ENCODE peak calls at places on chromosomes 7 and 10, in seven cellular contexts. P, X, N, Q, J, W and I are unnamed samples.

GRCh38 chr7:74405191-74405898 is 48.4 kb upstream of the GTF2IRD1 start:
- DNase-seq in P (no peak), W (no peak), N (peak; percentile 43), Q (no peak), X (peak; percentile 7), J (no peak), I (no peak)

GRCh38 chr7:71750290-71750689 is 618.3 kb downstream of the GALNT17 start:
- DNase-seq in N (no peak), J (no peak), X (no peak), Q (no peak), P (no peak), W (no peak), I (no peak)

GRCh38 chr7:44750424-44750823 is 1.8 kb downstream of the ZMIZ2 start:
- DNase-seq in W (no peak), Q (no peak), J (no peak), P (no peak), N (no peak), X (no peak), I (no peak)

GRCh38 chr7:157444011-157444842 is 107.4 kb downstream of the DNAJB6 start:
- DNase-seq in Q (no peak), N (no peak), P (no peak), X (no peak), J (no peak), W (no peak), I (no peak)

GRCh38 chr7:157932498-157933218 is 595.9 kb downstream of the DNAJB6 start:
- DNase-seq in J (no peak), X (peak; percentile 20), N (no peak), Q (no peak), W (no peak), P (no peak), I (no peak)

GRCh38 chr10:69382382-69383117 is 34.2 kb downstream of the TACR2 start:
- DNase-seq in Q (no peak), X (peak; percentile 97), W (no peak), J (no peak), N (no peak), P (no peak), I (no peak)

GRCh38 chr7:140062118-140062527 is 628 bp downstream of the PARP12 start:
- DNase-seq in Q (peak; percentile 50), X (no peak), P (no peak), N (no peak), J (no peak), W (peak; percentile 79), I (peak; percentile 40)

GRCh38 chr7:96199421-96199820 is 122.5 kb downstream of the SLC25A13 start:
- DNase-seq in J (no peak), W (no peak), X (no peak), P (no peak), N (no peak), Q (no peak), I (no peak)

GRCh38 chr10:62437696-62438095 is 63.5 kb downstream of the ZNF365 start:
- DNase-seq in P (no peak), Q (no peak), X (peak; percentile 87), J (no peak), N (peak; percentile 27), W (no peak), I (peak; percentile 30)

GRCh38 chr7:95755277-95755934 is 16.9 kb upstream of the DYNC1I1 start:
- DNase-seq in Q (no peak), W (no peak), N (no peak), P (no peak), X (no peak), J (no peak), I (no peak)

GRCh38 chr7:5586279-5586962 is 162.8 kb upstream of the TNRC18 start:
- DNase-seq in N (no peak), X (no peak), W (no peak), J (no peak), Q (no peak), P (no peak), I (no peak)

GRCh38 chr7:154579711-154580110 is 423.2 kb downstream of the PAXIP1 start:
- DNase-seq in J (no peak), W (no peak), N (no peak), Q (no peak), X (no peak), P (no peak), I (no peak)

GRCh38 chr10:78065616-78066410 is 32.1 kb downstream of the RPS24 start:
- DNase-seq in W (peak; percentile 81), X (no peak), Q (peak; percentile 88), P (no peak), J (no peak), N (no peak), I (no peak)

GRCh38 chr10:127450644-127451043 is 98.5 kb upstream of the NPS start:
- DNase-seq in J (no peak), N (no peak), X (no peak), P (no peak), W (no peak), Q (no peak), I (no peak)

GRCh38 chr10:133527779-133528271 is 662 bp downstream of the CYP2E1 start:
- DNase-seq in W (no peak), N (peak; percentile 15), J (peak; percentile 55), Q (no peak), P (no peak), X (no peak), I (no peak)

GRCh38 chr10:131961777-131962450 is 19.8 kb downstream of the BNIP3 start:
- DNase-seq in X (peak; percentile 24), Q (no peak), N (no peak), P (no peak), W (no peak), J (no peak), I (no peak)

GRCh38 chr10:121710207-121710606 is 112.0 kb upstream of the FGFR2 start:
- DNase-seq in J (no peak), Q (no peak), N (no peak), X (peak; percentile 33), P (no peak), W (no peak), I (no peak)

GRCh38 chr10:85570871-85571270 is 795.7 kb downstream of the GRID1 start:
- DNase-seq in J (no peak), N (no peak), W (no peak), Q (no peak), X (no peak), P (no peak), I (no peak)

GRCh38 chr10:26408858-26409494 is 29.2 kb upstream of the APBB1IP start:
- DNase-seq in X (no peak), N (no peak), Q (no peak), P (no peak), J (no peak), W (no peak), I (peak; percentile 18)

GRCh38 chr7:97595439-97595838 is 136.4 kb upstream of the TAC1 start:
- DNase-seq in Q (no peak), N (no peak), X (no peak), J (no peak), P (no peak), W (no peak), I (no peak)

GRCh38 chr7:140276001-140276400 is 99.2 kb upstream of the KDM7A start:
- DNase-seq in Q (no peak), J (no peak), N (no peak), X (no peak), P (no peak), W (no peak), I (no peak)

GRCh38 chr10:131310054-131310903 is 1.2 kb downstream of the TCERG1L start:
- DNase-seq in N (no peak), X (peak; percentile 1), J (no peak), W (no peak), P (no peak), Q (no peak), I (no peak)

GRCh38 chr7:27714831-27715444 is 25.0 kb upstream of the TAX1BP1 start:
- DNase-seq in W (no peak), X (peak; percentile 23), J (no peak), Q (no peak), N (no peak), P (no peak), I (no peak)

GRCh38 chr7:154353385-154353784 is 301.2 kb downstream of the DPP6 start:
- DNase-seq in W (no peak), Q (no peak), X (no peak), N (no peak), P (no peak), J (no peak), I (no peak)

GRCh38 chr7:77428777-77429231 is 12.7 kb upstream of the GSAP start:
- DNase-seq in Q (no peak), P (no peak), X (no peak), J (no peak), W (no peak), N (peak; percentile 5), I (no peak)

GRCh38 chr10:32409741-32410140 is 36.2 kb upstream of the CCDC7 start:
- DNase-seq in N (no peak), J (no peak), P (no peak), W (no peak), X (no peak), Q (no peak), I (no peak)

GRCh38 chr7:101243786-101244384 is 996 bp downstream of the FIS1 start:
- DNase-seq in W (no peak), N (no peak), Q (no peak), J (no peak), X (peak; percentile 53), P (no peak), I (peak; percentile 15)

GRCh38 chr7:143459359-143459758 is 16.1 kb downstream of the TAS2R60 start:
- DNase-seq in X (no peak), W (no peak), J (no peak), Q (no peak), N (no peak), P (no peak), I (no peak)

GRCh38 chr7:1520574-1521234 is 9.8 kb upstream of the MAFK start:
- DNase-seq in Q (no peak), N (no peak), X (peak; percentile 65), P (no peak), W (no peak), J (no peak), I (no peak)

GRCh38 chr10:34651796-34652195 is 163.3 kb downstream of the PARD3 start:
- DNase-seq in P (no peak), N (no peak), X (peak; percentile 17), W (no peak), Q (no peak), J (no peak), I (no peak)
- TF ChIP-seq CTCF in P (no peak), N (no peak), X (no peak), W (no peak), Q (no peak), J (no peak), I (no peak)

GRCh38 chr7:7907306-7907705 is 61.3 kb upstream of the GLCCI1 start:
- DNase-seq in J (no peak), X (no peak), Q (no peak), W (no peak), P (no peak), N (no peak), I (no peak)
- TF ChIP-seq CTCF in J (no peak), X (no peak), Q (no peak), W (no peak), P (no peak), N (no peak), I (no peak)

DNA sequence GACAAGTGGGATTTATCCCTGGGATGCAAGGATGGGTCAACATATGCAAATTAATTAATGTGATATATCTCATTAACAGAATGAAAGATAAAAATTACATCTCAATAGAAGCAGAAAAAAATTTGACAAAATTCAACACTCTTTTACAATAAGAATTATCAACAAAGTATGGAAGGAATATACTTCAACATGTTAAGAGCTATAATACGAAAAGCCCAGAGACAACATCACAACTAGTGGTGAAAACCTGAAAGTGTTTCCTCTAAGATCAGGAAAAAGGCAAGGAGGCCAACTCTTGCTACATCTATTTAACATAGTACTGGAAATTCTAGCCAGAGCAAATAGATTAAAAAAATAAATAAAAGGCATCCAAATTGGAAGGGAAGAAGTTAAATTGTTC is 970.0 kb upstream of the POT1 start:
- DNase-seq in P (no peak), J (no peak), Q (no peak), X (no peak), N (no peak), W (no peak), I (no peak)
- TF ChIP-seq CTCF in P (no peak), J (no peak), Q (no peak), X (no peak), N (no peak), W (no peak), I (no peak)

GRCh38 chr7:138449580-138449979 is 10.5 kb upstream of the TRIM24 start:
- DNase-seq in Q (no peak), P (no peak), W (no peak), N (no peak), X (no peak), J (no peak), I (no peak)
- TF ChIP-seq CTCF in Q (no peak), P (peak; percentile 64), W (no peak), N (peak; percentile 25), X (peak; percentile 28), J (no peak), I (peak; percentile 42)